ENCODE peak calls at places on chromosomes 7 and 10, in eight cellular contexts. One of them, this sample, is unnamed.

GRCh38 chr7:98091061-98091460 is 15.6 kb upstream of the LMTK2 start:
- DNase-seq in SJSA1: no peak
- DNase-seq in CD8-positive, alpha-beta memory T cell: no peak
- DNase-seq in heart right ventricle: no peak
- DNase-seq in AG04450: no peak
- DNase-seq in cardiac muscle cell: no peak
- DNase-seq in aorta: no peak
- DNase-seq in CD8-positive, alpha-beta T cell: no peak
- DNase-seq in this sample: no peak

GRCh38 chr7:34309584-34309983 is 348.4 kb upstream of the NPSR1 start:
- DNase-seq in SJSA1: no peak
- DNase-seq in CD8-positive, alpha-beta memory T cell: no peak
- DNase-seq in heart right ventricle: no peak
- DNase-seq in AG04450: no peak
- DNase-seq in cardiac muscle cell: no peak
- DNase-seq in aorta: no peak
- DNase-seq in CD8-positive, alpha-beta T cell: no peak
- DNase-seq in this sample: no peak

GRCh38 chr7:56175086-56175760 is 59.0 kb upstream of the NUPR2 start:
- DNase-seq in SJSA1: no peak
- DNase-seq in CD8-positive, alpha-beta memory T cell: no peak
- DNase-seq in heart right ventricle: peak
- DNase-seq in AG04450: no peak
- DNase-seq in cardiac muscle cell: no peak
- DNase-seq in aorta: peak
- DNase-seq in CD8-positive, alpha-beta T cell: no peak
- DNase-seq in this sample: no peak

GRCh38 chr10:52004342-52004949 is 305.1 kb upstream of the CSTF2T start:
- DNase-seq in SJSA1: no peak
- DNase-seq in CD8-positive, alpha-beta memory T cell: no peak
- DNase-seq in heart right ventricle: no peak
- DNase-seq in AG04450: peak
- DNase-seq in cardiac muscle cell: peak
- DNase-seq in aorta: no peak
- DNase-seq in CD8-positive, alpha-beta T cell: no peak
- DNase-seq in this sample: no peak

GRCh38 chr10:110220383-110220782 is 13.0 kb downstream of the MXI1 start:
- DNase-seq in SJSA1: no peak
- DNase-seq in CD8-positive, alpha-beta memory T cell: no peak
- DNase-seq in heart right ventricle: peak
- DNase-seq in AG04450: no peak
- DNase-seq in cardiac muscle cell: no peak
- DNase-seq in aorta: peak
- DNase-seq in CD8-positive, alpha-beta T cell: no peak
- DNase-seq in this sample: no peak

GRCh38 chr7:1725199-1725701 is 55.2 kb downstream of the ELFN1 start:
- DNase-seq in SJSA1: no peak
- DNase-seq in CD8-positive, alpha-beta memory T cell: no peak
- DNase-seq in heart right ventricle: peak
- DNase-seq in AG04450: no peak
- DNase-seq in cardiac muscle cell: peak
- DNase-seq in aorta: no peak
- DNase-seq in CD8-positive, alpha-beta T cell: no peak
- DNase-seq in this sample: peak

GRCh38 chr7:65354263-65354662 is 19.4 kb upstream of the ZNF92 start:
- DNase-seq in SJSA1: no peak
- DNase-seq in CD8-positive, alpha-beta memory T cell: no peak
- DNase-seq in heart right ventricle: no peak
- DNase-seq in AG04450: no peak
- DNase-seq in cardiac muscle cell: no peak
- DNase-seq in aorta: no peak
- DNase-seq in CD8-positive, alpha-beta T cell: no peak
- DNase-seq in this sample: no peak

GRCh38 chr10:78921906-78922305 is 146.9 kb upstream of the ZMIZ1 start:
- DNase-seq in SJSA1: no peak
- DNase-seq in CD8-positive, alpha-beta memory T cell: no peak
- DNase-seq in heart right ventricle: no peak
- DNase-seq in AG04450: no peak
- DNase-seq in cardiac muscle cell: no peak
- DNase-seq in aorta: peak
- DNase-seq in CD8-positive, alpha-beta T cell: no peak
- DNase-seq in this sample: no peak

GRCh38 chr10:93461807-93462178 is 20.3 kb downstream of the MYOF start:
- DNase-seq in SJSA1: no peak
- DNase-seq in CD8-positive, alpha-beta memory T cell: no peak
- DNase-seq in heart right ventricle: no peak
- DNase-seq in AG04450: no peak
- DNase-seq in cardiac muscle cell: peak
- DNase-seq in aorta: no peak
- DNase-seq in CD8-positive, alpha-beta T cell: no peak
- DNase-seq in this sample: peak

GRCh38 chr10:6200588-6201510 is 1.9 kb upstream of the PFKFB3 start:
- DNase-seq in SJSA1: no peak
- DNase-seq in CD8-positive, alpha-beta memory T cell: no peak
- DNase-seq in heart right ventricle: peak
- DNase-seq in AG04450: no peak
- DNase-seq in cardiac muscle cell: no peak
- DNase-seq in aorta: peak
- DNase-seq in CD8-positive, alpha-beta T cell: peak
- DNase-seq in this sample: peak

GRCh38 chr10:33913194-33913593 is 578.7 kb upstream of the NRP1 start:
- DNase-seq in SJSA1: no peak
- DNase-seq in CD8-positive, alpha-beta memory T cell: no peak
- DNase-seq in heart right ventricle: no peak
- DNase-seq in AG04450: no peak
- DNase-seq in cardiac muscle cell: no peak
- DNase-seq in aorta: no peak
- DNase-seq in CD8-positive, alpha-beta T cell: no peak
- DNase-seq in this sample: no peak

GRCh38 chr7:80100254-80100653 is 34.4 kb upstream of the GNAI1 start:
- DNase-seq in SJSA1: no peak
- DNase-seq in CD8-positive, alpha-beta memory T cell: no peak
- DNase-seq in heart right ventricle: no peak
- DNase-seq in AG04450: no peak
- DNase-seq in cardiac muscle cell: no peak
- DNase-seq in aorta: no peak
- DNase-seq in CD8-positive, alpha-beta T cell: no peak
- DNase-seq in this sample: no peak

GRCh38 chr7:135490783-135491182 is 19.1 kb downstream of the CNOT4 start:
- DNase-seq in SJSA1: no peak
- DNase-seq in CD8-positive, alpha-beta memory T cell: no peak
- DNase-seq in heart right ventricle: no peak
- DNase-seq in AG04450: no peak
- DNase-seq in cardiac muscle cell: peak
- DNase-seq in aorta: no peak
- DNase-seq in CD8-positive, alpha-beta T cell: no peak
- DNase-seq in this sample: peak

GRCh38 chr10:25934673-25935139 is 677 bp downstream of the MYO3A start:
- DNase-seq in SJSA1: no peak
- DNase-seq in CD8-positive, alpha-beta memory T cell: no peak
- DNase-seq in heart right ventricle: no peak
- DNase-seq in AG04450: no peak
- DNase-seq in cardiac muscle cell: no peak
- DNase-seq in aorta: no peak
- DNase-seq in CD8-positive, alpha-beta T cell: no peak
- DNase-seq in this sample: no peak

GRCh38 chr7:113936535-113936934 is 17.7 kb upstream of the PPP1R3A start:
- DNase-seq in SJSA1: no peak
- DNase-seq in CD8-positive, alpha-beta memory T cell: no peak
- DNase-seq in heart right ventricle: no peak
- DNase-seq in AG04450: no peak
- DNase-seq in cardiac muscle cell: no peak
- DNase-seq in aorta: peak
- DNase-seq in CD8-positive, alpha-beta T cell: no peak
- DNase-seq in this sample: no peak

GRCh38 chr7:17078298-17078697 is 196.5 kb upstream of the AGR3 start:
- DNase-seq in SJSA1: no peak
- DNase-seq in CD8-positive, alpha-beta memory T cell: no peak
- DNase-seq in heart right ventricle: no peak
- DNase-seq in AG04450: no peak
- DNase-seq in cardiac muscle cell: no peak
- DNase-seq in aorta: no peak
- DNase-seq in CD8-positive, alpha-beta T cell: no peak
- DNase-seq in this sample: no peak

GRCh38 chr7:145989469-145989868 is 127.1 kb upstream of the CNTNAP2 start:
- DNase-seq in SJSA1: no peak
- DNase-seq in CD8-positive, alpha-beta memory T cell: no peak
- DNase-seq in heart right ventricle: no peak
- DNase-seq in AG04450: no peak
- DNase-seq in cardiac muscle cell: no peak
- DNase-seq in aorta: no peak
- DNase-seq in CD8-positive, alpha-beta T cell: no peak
- DNase-seq in this sample: no peak

GRCh38 chr10:116440330-116441030 is 12.8 kb downstream of the PNLIPRP3 start:
- DNase-seq in SJSA1: no peak
- DNase-seq in CD8-positive, alpha-beta memory T cell: no peak
- DNase-seq in heart right ventricle: no peak
- DNase-seq in AG04450: no peak
- DNase-seq in cardiac muscle cell: no peak
- DNase-seq in aorta: no peak
- DNase-seq in CD8-positive, alpha-beta T cell: no peak
- DNase-seq in this sample: no peak

GRCh38 chr7:81236560-81236959 is 317.7 kb upstream of the SEMA3C start:
- DNase-seq in SJSA1: no peak
- DNase-seq in CD8-positive, alpha-beta memory T cell: no peak
- DNase-seq in heart right ventricle: no peak
- DNase-seq in AG04450: no peak
- DNase-seq in cardiac muscle cell: no peak
- DNase-seq in aorta: no peak
- DNase-seq in CD8-positive, alpha-beta T cell: no peak
- DNase-seq in this sample: no peak

GRCh38 chr10:69069090-69070042 is 18.5 kb upstream of the SRGN start:
- DNase-seq in SJSA1: no peak
- DNase-seq in CD8-positive, alpha-beta memory T cell: no peak
- DNase-seq in heart right ventricle: no peak
- DNase-seq in AG04450: no peak
- DNase-seq in cardiac muscle cell: peak
- DNase-seq in aorta: no peak
- DNase-seq in CD8-positive, alpha-beta T cell: no peak
- DNase-seq in this sample: peak

GRCh38 chr7:6636741-6637543 is at the start of gene ZNF316:
- DNase-seq in SJSA1: no peak
- DNase-seq in CD8-positive, alpha-beta memory T cell: peak
- DNase-seq in heart right ventricle: peak
- DNase-seq in AG04450: no peak
- DNase-seq in cardiac muscle cell: peak
- DNase-seq in aorta: peak
- DNase-seq in CD8-positive, alpha-beta T cell: peak
- DNase-seq in this sample: peak

GRCh38 chr7:6639627-6640026 is 2.5 kb downstream of the ZNF316 start:
- DNase-seq in SJSA1: no peak
- DNase-seq in CD8-positive, alpha-beta memory T cell: no peak
- DNase-seq in heart right ventricle: no peak
- DNase-seq in AG04450: no peak
- DNase-seq in cardiac muscle cell: no peak
- DNase-seq in aorta: no peak
- DNase-seq in CD8-positive, alpha-beta T cell: no peak
- DNase-seq in this sample: no peak

GRCh38 chr7:6639032-6639431 is 1.9 kb downstream of the ZNF316 start:
- DNase-seq in SJSA1: no peak
- DNase-seq in CD8-positive, alpha-beta memory T cell: no peak
- DNase-seq in heart right ventricle: no peak
- DNase-seq in AG04450: no peak
- DNase-seq in cardiac muscle cell: no peak
- DNase-seq in aorta: no peak
- DNase-seq in CD8-positive, alpha-beta T cell: no peak
- DNase-seq in this sample: no peak

GRCh38 chr7:6640246-6640721 is 3.2 kb downstream of the ZNF316 start:
- DNase-seq in SJSA1: no peak
- DNase-seq in CD8-positive, alpha-beta memory T cell: no peak
- DNase-seq in heart right ventricle: peak
- DNase-seq in AG04450: no peak
- DNase-seq in cardiac muscle cell: peak
- DNase-seq in aorta: no peak
- DNase-seq in CD8-positive, alpha-beta T cell: no peak
- DNase-seq in this sample: no peak

GRCh38 chr7:6637544-6638229 is 569 bp downstream of the ZNF316 start:
- DNase-seq in SJSA1: no peak
- DNase-seq in CD8-positive, alpha-beta memory T cell: peak
- DNase-seq in heart right ventricle: no peak
- DNase-seq in AG04450: no peak
- DNase-seq in cardiac muscle cell: peak
- DNase-seq in aorta: no peak
- DNase-seq in CD8-positive, alpha-beta T cell: peak
- DNase-seq in this sample: peak
- H3K27ac ChIP-seq in SJSA1: no peak
- H3K27ac ChIP-seq in CD8-positive, alpha-beta memory T cell: peak
- H3K27ac ChIP-seq in heart right ventricle: peak
- H3K27ac ChIP-seq in AG04450: no peak
- H3K27ac ChIP-seq in cardiac muscle cell: peak
- H3K27ac ChIP-seq in aorta: no peak
- H3K27ac ChIP-seq in CD8-positive, alpha-beta T cell: peak
- H3K27ac ChIP-seq in this sample: no peak

GRCh38 chr10:132465889-132466519 is 69.0 kb downstream of the PWWP2B start:
- DNase-seq in SJSA1: no peak
- DNase-seq in CD8-positive, alpha-beta memory T cell: no peak
- DNase-seq in heart right ventricle: no peak
- DNase-seq in AG04450: no peak
- DNase-seq in cardiac muscle cell: no peak
- DNase-seq in aorta: peak
- DNase-seq in CD8-positive, alpha-beta T cell: no peak
- DNase-seq in this sample: no peak
- H3K27ac ChIP-seq in SJSA1: no peak
- H3K27ac ChIP-seq in CD8-positive, alpha-beta memory T cell: no peak
- H3K27ac ChIP-seq in heart right ventricle: peak
- H3K27ac ChIP-seq in AG04450: no peak
- H3K27ac ChIP-seq in cardiac muscle cell: no peak
- H3K27ac ChIP-seq in aorta: peak
- H3K27ac ChIP-seq in CD8-positive, alpha-beta T cell: no peak
- H3K27ac ChIP-seq in this sample: no peak

GRCh38 chr10:1116051-1116450 is 59.9 kb downstream of the WDR37 start:
- DNase-seq in SJSA1: peak
- DNase-seq in CD8-positive, alpha-beta memory T cell: no peak
- DNase-seq in heart right ventricle: no peak
- DNase-seq in AG04450: no peak
- DNase-seq in cardiac muscle cell: no peak
- DNase-seq in aorta: no peak
- DNase-seq in CD8-positive, alpha-beta T cell: no peak
- DNase-seq in this sample: no peak
- H3K27ac ChIP-seq in SJSA1: no peak
- H3K27ac ChIP-seq in CD8-positive, alpha-beta memory T cell: no peak
- H3K27ac ChIP-seq in heart right ventricle: no peak
- H3K27ac ChIP-seq in AG04450: no peak
- H3K27ac ChIP-seq in cardiac muscle cell: no peak
- H3K27ac ChIP-seq in aorta: no peak
- H3K27ac ChIP-seq in CD8-positive, alpha-beta T cell: no peak
- H3K27ac ChIP-seq in this sample: no peak

DNA sequence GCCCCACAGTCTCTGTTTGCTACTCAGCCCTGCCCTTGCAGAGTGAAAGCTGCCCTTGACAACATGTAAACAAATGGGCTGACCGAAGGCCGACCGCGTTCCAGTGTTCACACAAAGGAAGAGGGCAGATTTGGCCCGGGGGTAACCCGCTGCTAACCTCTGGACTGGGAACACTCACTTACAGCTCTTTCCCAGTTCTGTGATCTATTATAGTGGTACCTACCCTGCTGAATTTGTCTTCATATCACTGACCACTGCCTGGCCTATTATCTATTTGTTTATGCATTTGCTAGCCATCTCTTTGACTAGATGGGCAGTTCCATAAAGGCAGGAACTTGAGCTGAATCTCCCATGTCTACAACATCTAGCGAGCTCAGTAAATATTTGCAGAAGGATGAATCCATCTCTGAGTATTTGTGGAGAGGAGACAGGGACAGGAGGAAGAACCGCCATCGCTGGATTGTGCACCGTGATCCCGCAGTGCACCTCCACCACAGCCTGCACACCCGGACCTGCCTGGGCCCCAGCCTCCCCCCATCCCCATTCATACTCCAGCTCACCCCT is 15.3 kb downstream of the SLC29A3 start:
- DNase-seq in SJSA1: no peak
- DNase-seq in CD8-positive, alpha-beta memory T cell: no peak
- DNase-seq in heart right ventricle: no peak
- DNase-seq in AG04450: no peak
- DNase-seq in cardiac muscle cell: no peak
- DNase-seq in aorta: no peak
- DNase-seq in CD8-positive, alpha-beta T cell: no peak
- DNase-seq in this sample: no peak
- H3K27ac ChIP-seq in SJSA1: no peak
- H3K27ac ChIP-seq in CD8-positive, alpha-beta memory T cell: no peak
- H3K27ac ChIP-seq in heart right ventricle: no peak
- H3K27ac ChIP-seq in AG04450: no peak
- H3K27ac ChIP-seq in cardiac muscle cell: no peak
- H3K27ac ChIP-seq in aorta: no peak
- H3K27ac ChIP-seq in CD8-positive, alpha-beta T cell: no peak
- H3K27ac ChIP-seq in this sample: no peak